ENCODE peak calls at places on chromosomes 1 and 21, in five cellular contexts. A is ovary, Q is AG08395, W is GM10248, F is IMR-90. J is an unnamed sample.

GRCh38 chr1:33224166-33224707 is 32.1 kb upstream of the ZNF362 start:
- DNase-seq in A (no peak), Q (no peak), W (no peak), F (no peak), J (no peak)

GRCh38 chr1:234611799-234612351 is 1.9 kb upstream of the IRF2BP2 start:
- DNase-seq in A (peak), Q (no peak), W (no peak), F (no peak), J (peak)

GRCh38 chr1:201795066-201795465 is 33.9 kb upstream of the IPO9 start:
- DNase-seq in A (no peak), Q (peak), W (no peak), F (no peak), J (no peak)

GRCh38 chr1:54350360-54350759 is 55.8 kb downstream of the SSBP3 start:
- DNase-seq in A (no peak), Q (no peak), W (no peak), F (no peak), J (no peak)

GRCh38 chr1:56901720-56902119 is 47.1 kb downstream of the C8A start:
- DNase-seq in A (no peak), Q (peak), W (no peak), F (peak), J (no peak)

GRCh38 chr1:240936911-240937668 is 325.1 kb upstream of the GREM2 start:
- DNase-seq in A (no peak), Q (no peak), W (no peak), F (no peak), J (no peak)

GRCh38 chr21:46634966-46635323 is 529 bp upstream of the PRMT2 start:
- DNase-seq in A (peak), Q (peak), W (peak), F (peak), J (no peak)

GRCh38 chr1:248804771-248805681 is 20.7 kb downstream of the SH3BP5L start:
- DNase-seq in A (no peak), Q (no peak), W (peak), F (no peak), J (peak)

J was measured in stimulated activated naive B cell treated with anti-CD40 and anti-IgM and Interleukin-4, amounts not matched to agents 10 μg/mL and 1 μg/mL and 100 μg/mL, for 72 hours.